ENCODE peak calls at places on chromosomes 16 and 17, in seven cellular contexts. G is coronary artery, I is neural progenitor cell, R is MM.1S, Y is pancreas, W is colonic mucosa, P is heart right ventricle. H is an unnamed sample.

GRCh38 chr17:62644487-62645173 is 17.2 kb downstream of the MRC2 start:
- DNase-seq in P (no peak), R (no peak), G (no peak), Y (no peak), W (no peak), I (peak), H (no peak)

GRCh38 chr17:39704821-39705551 is 5.1 kb downstream of the ERBB2 start:
- DNase-seq in G (no peak), P (no peak), R (no peak), W (no peak), Y (no peak), I (peak), H (no peak)

GRCh38 chr17:34445145-34445544 is 82.1 kb upstream of the CCL1 start:
- DNase-seq in Y (no peak), W (no peak), I (no peak), G (no peak), R (no peak), P (no peak), H (no peak)

GRCh38 chr16:6482861-6483530 is 849.6 kb upstream of the RBFOX1 start:
- DNase-seq in P (no peak), Y (no peak), R (no peak), G (no peak), W (no peak), I (no peak), H (no peak)

GRCh38 chr17:7883781-7884386 is 4.7 kb upstream of the CHD3 start:
- DNase-seq in G (peak), P (no peak), Y (no peak), R (no peak), W (no peak), I (no peak), H (no peak)

GRCh38 chr17:606501-607243 is 108.0 kb downstream of the VPS53 start:
- DNase-seq in P (no peak), W (no peak), R (no peak), G (no peak), Y (no peak), I (no peak), H (no peak)

GRCh38 chr17:66982011-66982508 is 17.6 kb downstream of the CACNG4 start:
- DNase-seq in Y (no peak), R (no peak), P (no peak), W (no peak), I (no peak), G (no peak), H (peak)

GRCh38 chr16:81697886-81698635 is 81.0 kb upstream of the PLCG2 start:
- DNase-seq in G (no peak), W (no peak), R (no peak), I (no peak), P (peak), Y (no peak), H (no peak)

GRCh38 chr16:28162326-28162877 is 49.4 kb downstream of the XPO6 start:
- DNase-seq in R (no peak), I (no peak), G (no peak), Y (no peak), P (no peak), W (no peak), H (no peak)

GRCh38 chr17:79838541-79839274 is 532 bp downstream of the CBX4 start:
- DNase-seq in I (peak), P (peak), Y (peak), G (no peak), W (peak), R (peak), H (no peak)

GRCh38 chr17:31525801-31526549 is 134.5 kb downstream of the RAB11FIP4 start:
- DNase-seq in P (no peak), R (no peak), G (no peak), Y (peak), I (peak), W (no peak), H (no peak)

GRCh38 chr17:48254896-48255295 is 147.3 kb downstream of the SNX11 start:
- DNase-seq in W (no peak), Y (no peak), R (no peak), I (no peak), G (no peak), P (no peak), H (no peak)

GRCh38 chr17:66506641-66507040 is 204.2 kb downstream of the PRKCA start:
- DNase-seq in W (no peak), I (no peak), Y (no peak), R (no peak), G (no peak), P (no peak), H (no peak)

GRCh38 chr17:12640364-12640763 is 25.3 kb upstream of the MYOCD start:
- DNase-seq in I (no peak), P (no peak), W (no peak), G (no peak), R (no peak), Y (no peak), H (no peak)

GRCh38 chr16:26129997-26130396 is 438.2 kb downstream of the HS3ST4 start:
- DNase-seq in W (no peak), P (no peak), Y (no peak), R (no peak), I (no peak), G (no peak), H (no peak)

GRCh38 chr16:29811170-29811895 is 660 bp upstream of the PRRT2 start:
- DNase-seq in G (peak), W (peak), R (peak), P (peak), I (peak), Y (peak), H (peak)

GRCh38 chr17:40482722-40483121 is 18.7 kb downstream of the TNS4 start:
- DNase-seq in Y (no peak), R (no peak), P (no peak), G (no peak), I (no peak), W (no peak), H (no peak)

GRCh38 chr16:75624921-75625334 is 1.8 kb upstream of the ADAT1 start:
- DNase-seq in P (no peak), R (no peak), W (no peak), Y (no peak), G (no peak), I (no peak), H (no peak)

GRCh38 chr17:61402978-61403845 is 3.6 kb downstream of the TBX2 start:
- DNase-seq in I (peak), G (no peak), Y (no peak), W (no peak), P (no peak), R (no peak), H (no peak)

GRCh38 chr17:76968707-76969597 is 100.7 kb downstream of the MGAT5B start:
- DNase-seq in Y (peak), P (no peak), I (peak), W (peak), G (no peak), R (peak), H (no peak)

GRCh38 chr17:50051606-50052005 is 4.3 kb upstream of the ITGA3 start:
- DNase-seq in P (no peak), R (no peak), Y (no peak), W (no peak), G (no peak), I (no peak), H (no peak)

GRCh38 chr17:65564793-65565192 is 3.3 kb upstream of the AXIN2 start:
- DNase-seq in Y (peak), P (peak), W (no peak), I (peak), G (no peak), R (no peak), H (peak)

GRCh38 chr16:3145151-3145550 is 10.3 kb downstream of the ZNF213 start:
- DNase-seq in P (no peak), I (no peak), R (no peak), W (no peak), G (no peak), Y (no peak), H (no peak)

GRCh38 chr16:77869997-77870813 is 81.8 kb downstream of the VAT1L start:
- DNase-seq in W (peak), R (no peak), P (peak), I (no peak), G (peak), Y (no peak), H (no peak)

GRCh38 chr17:8997994-8998628 is 23.2 kb upstream of the NTN1 start:
- DNase-seq in G (no peak), R (peak), I (peak), W (peak), Y (peak), P (no peak), H (no peak)

GRCh38 chr16:878071-878784 is 77.7 kb upstream of the GNG13 start:
- DNase-seq in I (peak), P (no peak), W (no peak), G (no peak), R (peak), Y (no peak), H (no peak)

GRCh38 chr16:970379-970765 is 412 bp downstream of the LMF1 start:
- DNase-seq in W (peak), R (no peak), I (peak), G (no peak), Y (no peak), P (no peak), H (no peak)

GRCh38 chr16:17162560-17162959 is 308.2 kb downstream of the XYLT1 start:
- DNase-seq in G (no peak), W (no peak), Y (no peak), I (no peak), R (no peak), P (no peak), H (no peak)

GRCh38 chr17:42101513-42102292 is 3.4 kb upstream of the ZNF385C start:
- DNase-seq in R (peak), I (peak), G (no peak), W (peak), P (peak), Y (peak), H (peak)

GRCh38 chr16:85315871-85316270 is 203.6 kb upstream of the CIBAR2 start:
- DNase-seq in G (no peak), Y (no peak), W (no peak), R (no peak), I (no peak), P (no peak), H (no peak)

GRCh38 chr16:50474138-50474537 is 74.1 kb upstream of the NKD1 start:
- DNase-seq in W (no peak), Y (no peak), P (no peak), G (no peak), R (no peak), I (no peak), H (no peak)

GRCh38 chr17:39165844-39166349 is at the start of gene ARL5C:
- DNase-seq in G (no peak), R (no peak), Y (peak), P (no peak), W (no peak), I (no peak), H (no peak)

GRCh38 chr17:35022536-35023063 is 40.9 kb downstream of the RFFL start:
- DNase-seq in I (no peak), Y (peak), W (peak), P (peak), G (peak), R (peak), H (peak)

GRCh38 chr17:69819316-69820087 is 255.5 kb upstream of the KCNJ16 start:
- DNase-seq in I (no peak), P (no peak), G (no peak), Y (no peak), W (no peak), R (no peak), H (no peak)

GRCh38 chr17:76873856-76874255 is 5.7 kb downstream of the MGAT5B start:
- DNase-seq in I (no peak), W (no peak), G (no peak), P (no peak), Y (no peak), R (no peak), H (no peak)

GRCh38 chr17:38996660-38997337 is 29.6 kb upstream of the FBXO47 start:
- DNase-seq in G (no peak), I (no peak), Y (no peak), R (no peak), W (no peak), P (no peak), H (no peak)

GRCh38 chr17:40283662-40284061 is 4.0 kb upstream of the CDC6 start:
- DNase-seq in P (no peak), Y (no peak), G (no peak), I (no peak), W (peak), R (no peak), H (no peak)

GRCh38 chr17:72788950-72789585 is 303.4 kb downstream of the SLC39A11 start:
- DNase-seq in I (no peak), G (no peak), P (no peak), W (no peak), R (no peak), Y (no peak), H (no peak)

GRCh38 chr17:40344321-40345160 is 20.0 kb downstream of the GJD3 start:
- DNase-seq in I (no peak), Y (no peak), G (no peak), P (no peak), R (no peak), W (no peak), H (no peak)

GRCh38 chr17:4520060-4520880 is 21.6 kb downstream of the SPNS2 start:
- DNase-seq in P (no peak), Y (no peak), G (no peak), W (no peak), I (no peak), R (no peak), H (no peak)
- H3K27ac ChIP-seq in P (peak), Y (peak), G (peak), W (peak), I (no peak), R (no peak), H (peak)

DNA sequence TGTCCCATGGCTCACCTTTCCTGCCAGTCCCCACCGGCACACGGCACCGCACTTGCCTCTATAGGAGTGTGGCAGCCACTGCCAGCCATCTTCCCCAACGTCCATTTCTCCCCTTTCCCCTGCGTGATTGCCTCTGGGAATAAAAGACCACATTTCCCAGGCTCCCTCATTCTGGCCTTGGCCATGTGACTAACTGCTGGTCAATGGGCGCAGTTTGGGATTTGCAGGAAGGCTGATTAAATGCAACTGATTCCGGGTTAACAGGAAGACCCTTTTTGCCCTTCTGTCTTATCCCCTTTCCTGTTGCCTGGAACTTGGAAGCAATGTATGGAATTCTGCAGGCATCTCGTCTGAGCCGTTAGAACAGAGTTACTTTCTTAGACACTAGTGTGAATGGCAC is 3.0 kb downstream of the BTBD17 start:
- DNase-seq in W (no peak), I (no peak), P (no peak), R (no peak), Y (no peak), G (no peak), H (no peak)
- H3K27ac ChIP-seq in W (no peak), I (no peak), P (no peak), R (no peak), Y (no peak), G (no peak), H (no peak)

GRCh38 chr17:75390982-75391381 is 14.5 kb downstream of the GRB2 start:
- DNase-seq in P (no peak), W (no peak), G (no peak), I (no peak), Y (no peak), R (no peak), H (no peak)
- H3K27ac ChIP-seq in P (no peak), W (no peak), G (no peak), I (no peak), Y (no peak), R (no peak), H (no peak)

DNA sequence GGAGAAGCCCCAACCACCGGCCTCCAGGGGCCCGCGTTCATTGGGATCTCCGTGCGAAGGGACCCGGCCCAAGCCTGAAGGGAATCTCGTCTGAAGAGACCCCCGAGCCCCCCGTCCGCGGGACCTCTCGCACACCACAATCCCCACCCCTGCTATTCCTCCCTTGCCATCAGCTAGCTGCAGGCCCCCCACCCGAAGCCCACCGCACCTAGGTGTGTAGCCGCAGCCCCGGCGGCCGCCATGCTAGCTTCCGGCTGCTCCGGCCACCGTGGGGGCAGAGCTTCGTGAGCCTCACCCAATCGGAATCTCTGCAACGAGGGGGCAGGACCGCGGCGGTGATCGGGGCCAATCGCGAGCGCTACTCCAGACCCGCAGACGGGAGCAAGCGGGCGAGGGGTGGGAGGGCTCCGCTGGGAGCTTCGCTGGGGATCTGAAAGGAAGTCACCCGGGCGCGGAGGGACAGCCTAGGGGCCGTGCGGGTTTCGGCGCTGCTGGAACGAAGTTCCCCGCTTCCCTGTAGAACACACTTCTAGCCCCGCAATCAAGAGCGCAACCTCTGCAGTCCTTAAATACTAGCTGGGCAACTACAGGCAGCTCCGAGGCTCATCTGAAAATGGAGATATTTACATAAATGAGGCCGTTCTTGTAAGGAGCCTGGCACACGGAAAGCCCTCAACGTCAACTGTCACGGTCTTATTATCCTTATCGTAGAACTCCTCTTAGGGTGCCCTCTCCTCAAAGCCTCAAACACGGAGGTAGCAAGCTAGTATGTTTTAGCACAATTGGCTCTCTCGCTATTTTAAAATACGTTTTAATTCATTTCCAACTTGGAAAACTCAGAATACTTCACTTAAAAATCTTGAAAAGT is at the start of gene PIGS:
- DNase-seq in W (peak), Y (peak), R (peak), I (peak), P (peak), G (peak), H (peak)
- H3K27ac ChIP-seq in W (peak), Y (peak), R (peak), I (no peak), P (peak), G (peak), H (peak)

GRCh38 chr16:14306485-14307058 is 235.5 kb downstream of the MRTFB start:
- DNase-seq in Y (no peak), W (no peak), P (no peak), G (no peak), I (no peak), R (no peak), H (no peak)
- H3K27ac ChIP-seq in Y (peak), W (no peak), P (peak), G (peak), I (peak), R (no peak), H (peak)

GRCh38 chr16:12016166-12016947 is 39.8 kb downstream of the SNX29 start:
- DNase-seq in R (no peak), W (no peak), I (no peak), Y (no peak), G (no peak), P (no peak), H (no peak)
- H3K27ac ChIP-seq in R (no peak), W (no peak), I (no peak), Y (no peak), G (no peak), P (no peak), H (no peak)

GRCh38 chr16:83952940-83953795 is at the start of gene OSGIN1:
- DNase-seq in P (peak), Y (peak), R (peak), W (peak), I (peak), G (peak), H (peak)
- H3K27ac ChIP-seq in P (peak), Y (peak), R (peak), W (peak), I (no peak), G (peak), H (peak)

GRCh38 chr17:81691608-81692007 is 7.8 kb downstream of the HGS start:
- DNase-seq in P (no peak), Y (no peak), I (no peak), W (no peak), R (no peak), G (no peak), H (no peak)
- H3K27ac ChIP-seq in P (no peak), Y (no peak), I (no peak), W (no peak), R (no peak), G (no peak), H (no peak)